ENCODE peak calls at places on chromosomes 6 and 20, in five cellular contexts. S is HAP-1; N is activated CD4-positive, alpha-beta memory T cell treated with anti-CD3 and anti-CD28 coated beads for 36 hours; Y is iPS-NIHi11; M is epithelial cell of esophagus. T is an unnamed sample.

GRCh38 chr6:83365931-83366330 is 64.9 kb downstream of the ME1 start:
- DNase-seq in S (no peak), N (no peak), M (no peak), Y (no peak), T (peak; percentile 7)

GRCh38 chr6:160999508-160999907 is 7.9 kb downstream of the MAP3K4 start:
- DNase-seq in Y (no peak), M (no peak), S (no peak), N (no peak), T (no peak)

GRCh38 chr20:10171864-10172751 is 46.5 kb upstream of the SNAP25 start:
- DNase-seq in N (peak; percentile 61), M (peak; percentile 64), S (no peak), Y (peak; percentile 75), T (peak; percentile 71)

GRCh38 chr20:49961413-49961812 is 21.4 kb upstream of the SNAI1 start:
- DNase-seq in M (no peak), Y (no peak), S (no peak), N (no peak), T (no peak)

GRCh38 chr6:72631480-72631879 is 9.6 kb downstream of the KCNQ5 start:
- DNase-seq in N (no peak), S (no peak), Y (no peak), M (no peak), T (no peak)

GRCh38 chr20:5772704-5773103 is 22.5 kb downstream of the SHLD1 start:
- DNase-seq in S (no peak), N (no peak), M (no peak), Y (no peak), T (no peak)

GRCh38 chr6:160972111-160972510 is 19.5 kb upstream of the MAP3K4 start:
- DNase-seq in N (no peak), Y (no peak), M (peak; percentile 93), S (no peak), T (peak; percentile 30)

GRCh38 chr20:39282619-39283092 is 320.5 kb downstream of the DHX35 start:
- DNase-seq in S (no peak), Y (peak; percentile 74), M (no peak), N (no peak), T (peak; percentile 66)

GRCh38 chr20:21653628-21654027 is 51.8 kb upstream of the PAX1 start:
- DNase-seq in S (no peak), Y (no peak), N (no peak), M (no peak), T (no peak)

GRCh38 chr6:155084431-155085123 is 89.5 kb downstream of the TIAM2 start:
- DNase-seq in S (peak; percentile 88), M (peak; percentile 17), Y (no peak), N (no peak), T (peak; percentile 16)

GRCh38 chr20:24572862-24573261 is 103.4 kb downstream of the SYNDIG1 start:
- DNase-seq in N (no peak), M (no peak), Y (no peak), S (no peak), T (no peak)

GRCh38 chr6:132357120-132357519 is 44.2 kb downstream of the MOXD1 start:
- DNase-seq in S (no peak), N (no peak), Y (no peak), M (peak; percentile 29), T (peak; percentile 10)

GRCh38 chr6:134007077-134007476 is 45.3 kb downstream of the SLC2A12 start:
- DNase-seq in S (no peak), Y (peak; percentile 42), N (no peak), M (peak; percentile 35), T (no peak)